ENCODE peak calls at places on chromosome 15, in five cellular contexts. L is effector memory CD8-positive, alpha-beta T cell; O is activated CD8-positive, alpha-beta T cell treated with anti-CD3 and anti-CD28 coated beads for 36 hours; K is psoas muscle; T is stimulated activated naive CD8-positive, alpha-beta T cell treated with anti-CD3 and anti-CD28 coated beads, Interleukin-15, Interleukin-2, amounts not matched to agents 100 U/mL and 50 U/mL, for 24 hours. C is an unnamed sample.

GRCh38 chr15:55743615-55743978 is 645 bp upstream of the PRTG start:
- ATAC-seq in O (no peak), T (no peak), K (no peak), L (no peak), C (no peak)

GRCh38 chr15:85649372-85649771 is 145.4 kb downstream of the KLHL25 start:
- ATAC-seq in O (peak; percentile 76), L (peak; percentile 6), K (peak; percentile 89), T (peak; percentile 76), C (peak; percentile 45)

GRCh38 chr15:95940431-95940985 is 390.0 kb upstream of the NR2F2 start:
- ATAC-seq in K (no peak), O (no peak), T (no peak), L (no peak), C (no peak)

GRCh38 chr15:60551781-60552161 is 72.8 kb upstream of the ICE2 start:
- ATAC-seq in K (no peak), T (no peak), L (peak; percentile 34), O (peak; percentile 24), C (peak; percentile 40)

GRCh38 chr15:86735244-86736040 is 655.8 kb downstream of the AGBL1 start:
- ATAC-seq in L (no peak), T (no peak), K (no peak), O (no peak), C (peak; percentile 48)

GRCh38 chr15:35349916-35350315 is 196.0 kb downstream of the DPH6 start:
- ATAC-seq in T (no peak), O (no peak), L (no peak), K (no peak), C (no peak)

GRCh38 chr15:80777137-80777536 is 2.0 kb upstream of the CEMIP start:
- ATAC-seq in O (no peak), K (peak; percentile 84), L (no peak), T (no peak), C (peak; percentile 73)

GRCh38 chr15:38084289-38084688 is 149.8 kb downstream of the TMCO5A start:
- ATAC-seq in T (peak; percentile 89), K (no peak), L (peak; percentile 73), O (peak; percentile 80), C (peak; percentile 52)

GRCh38 chr15:60649845-60650548 is 171.1 kb upstream of the ICE2 start:
- ATAC-seq in T (peak; percentile 84), K (no peak), L (peak; percentile 90), O (peak; percentile 85), C (no peak)

GRCh38 chr15:69798481-69799315 is 299.0 kb downstream of the TLE3 start:
- ATAC-seq in L (no peak), T (no peak), K (no peak), O (no peak), C (no peak)

GRCh38 chr15:88878720-88879184 is 16.6 kb downstream of the HAPLN3 start:
- ATAC-seq in O (peak; percentile 86), T (peak; percentile 63), L (peak; percentile 32), K (peak; percentile 73), C (peak; percentile 62)

GRCh38 chr15:51382787-51383186 is 41.3 kb downstream of the GLDN start:
- ATAC-seq in K (no peak), L (no peak), T (no peak), O (no peak), C (no peak)

GRCh38 chr15:46344906-46345305 is 710.1 kb downstream of the SQOR start:
- ATAC-seq in O (no peak), L (no peak), T (no peak), K (no peak), C (no peak)

GRCh38 chr15:92226020-92226612 is 167.6 kb upstream of the ST8SIA2 start:
- ATAC-seq in L (no peak), T (peak; percentile 43), K (no peak), O (no peak), C (peak; percentile 38)

GRCh38 chr15:49064281-49064653 is 18.0 kb upstream of the SECISBP2L start:
- ATAC-seq in K (no peak), O (no peak), T (no peak), L (no peak), C (no peak)

GRCh38 chr15:74817370-74817737 is 4.7 kb downstream of the LMAN1L start:
- ATAC-seq in L (no peak), K (peak; percentile 96), T (no peak), O (no peak), C (peak; percentile 76)

GRCh38 chr15:33008284-33009011 is 186.1 kb downstream of the FMN1 start:
- ATAC-seq in L (no peak), T (no peak), O (no peak), K (peak; percentile 38), C (no peak)

GRCh38 chr15:93213281-93213680 is 124.3 kb upstream of the RGMA start:
- ATAC-seq in L (no peak), T (no peak), O (no peak), K (peak; percentile 84), C (no peak)

GRCh38 chr15:88932875-88933330 is 19.7 kb upstream of the MFGE8 start:
- ATAC-seq in O (no peak), T (no peak), L (no peak), K (peak; percentile 48), C (no peak)

GRCh38 chr15:56910801-56911200 is 7.6 kb upstream of the TCF12 start:
- ATAC-seq in T (no peak), O (no peak), L (no peak), K (no peak), C (no peak)

GRCh38 chr15:93982226-93982641 is 249.1 kb upstream of the MCTP2 start:
- ATAC-seq in T (no peak), O (no peak), L (no peak), K (peak; percentile 47), C (no peak)

GRCh38 chr15:42156266-42156922 is at the start of gene PLA2G4F:
- ATAC-seq in T (no peak), O (no peak), K (peak; percentile 63), L (no peak), C (peak; percentile 68)